ENCODE peak calls at places on chromosomes 16 and 17, in eight cellular contexts. One of them, this sample, is unnamed.

GRCh38 chr17:37726891-37727780 is 17.7 kb downstream of the HNF1B start:
- DNase-seq in tibial artery: no peak
- DNase-seq in HL-60: no peak
- DNase-seq in CD8-positive, alpha-beta T cell: no peak
- DNase-seq in fibroblast of mammary gland: no peak
- DNase-seq in Calu3: peak
- DNase-seq in nephron progenitor cell: no peak
- DNase-seq in upper lobe of left lung: no peak
- DNase-seq in this sample: no peak

GRCh38 chr17:59669411-59669810 is 37.8 kb downstream of the PTRH2 start:
- DNase-seq in tibial artery: no peak
- DNase-seq in HL-60: no peak
- DNase-seq in CD8-positive, alpha-beta T cell: no peak
- DNase-seq in fibroblast of mammary gland: no peak
- DNase-seq in Calu3: no peak
- DNase-seq in nephron progenitor cell: no peak
- DNase-seq in upper lobe of left lung: no peak
- DNase-seq in this sample: no peak

GRCh38 chr16:48955791-48956190 is 325.8 kb downstream of the CBLN1 start:
- DNase-seq in tibial artery: no peak
- DNase-seq in HL-60: no peak
- DNase-seq in CD8-positive, alpha-beta T cell: no peak
- DNase-seq in fibroblast of mammary gland: no peak
- DNase-seq in Calu3: no peak
- DNase-seq in nephron progenitor cell: no peak
- DNase-seq in upper lobe of left lung: no peak
- DNase-seq in this sample: no peak

GRCh38 chr17:75816693-75817092 is 27.5 kb downstream of the UNC13D start:
- DNase-seq in tibial artery: no peak
- DNase-seq in HL-60: no peak
- DNase-seq in CD8-positive, alpha-beta T cell: no peak
- DNase-seq in fibroblast of mammary gland: no peak
- DNase-seq in Calu3: no peak
- DNase-seq in nephron progenitor cell: no peak
- DNase-seq in upper lobe of left lung: no peak
- DNase-seq in this sample: no peak

GRCh38 chr17:68594552-68594951 is 6.6 kb downstream of the FAM20A start:
- DNase-seq in tibial artery: no peak
- DNase-seq in HL-60: no peak
- DNase-seq in CD8-positive, alpha-beta T cell: no peak
- DNase-seq in fibroblast of mammary gland: no peak
- DNase-seq in Calu3: no peak
- DNase-seq in nephron progenitor cell: no peak
- DNase-seq in upper lobe of left lung: no peak
- DNase-seq in this sample: no peak

GRCh38 chr16:83953796-83954576 is 946 bp downstream of the OSGIN1 start:
- DNase-seq in tibial artery: no peak
- DNase-seq in HL-60: no peak
- DNase-seq in CD8-positive, alpha-beta T cell: no peak
- DNase-seq in fibroblast of mammary gland: peak
- DNase-seq in Calu3: peak
- DNase-seq in nephron progenitor cell: no peak
- DNase-seq in upper lobe of left lung: peak
- DNase-seq in this sample: no peak

GRCh38 chr16:84941916-84942315 is 69.4 kb downstream of the ZDHHC7 start:
- DNase-seq in tibial artery: no peak
- DNase-seq in HL-60: no peak
- DNase-seq in CD8-positive, alpha-beta T cell: no peak
- DNase-seq in fibroblast of mammary gland: no peak
- DNase-seq in Calu3: no peak
- DNase-seq in nephron progenitor cell: no peak
- DNase-seq in upper lobe of left lung: no peak
- DNase-seq in this sample: no peak

GRCh38 chr17:2122641-2123302 is 67.9 kb downstream of the HIC1 start:
- DNase-seq in tibial artery: peak
- DNase-seq in HL-60: peak
- DNase-seq in CD8-positive, alpha-beta T cell: no peak
- DNase-seq in fibroblast of mammary gland: peak
- DNase-seq in Calu3: no peak
- DNase-seq in nephron progenitor cell: no peak
- DNase-seq in upper lobe of left lung: peak
- DNase-seq in this sample: peak

GRCh38 chr17:67376509-67376891 is 581 bp upstream of the PITPNC1 start:
- DNase-seq in tibial artery: no peak
- DNase-seq in HL-60: no peak
- DNase-seq in CD8-positive, alpha-beta T cell: no peak
- DNase-seq in fibroblast of mammary gland: peak
- DNase-seq in Calu3: no peak
- DNase-seq in nephron progenitor cell: no peak
- DNase-seq in upper lobe of left lung: peak
- DNase-seq in this sample: no peak

GRCh38 chr17:17156107-17156506 is 50.0 kb downstream of the PLD6 start:
- DNase-seq in tibial artery: no peak
- DNase-seq in HL-60: no peak
- DNase-seq in CD8-positive, alpha-beta T cell: no peak
- DNase-seq in fibroblast of mammary gland: peak
- DNase-seq in Calu3: no peak
- DNase-seq in nephron progenitor cell: no peak
- DNase-seq in upper lobe of left lung: no peak
- DNase-seq in this sample: no peak

GRCh38 chr16:55021595-55022475 is 91.2 kb downstream of the IRX5 start:
- DNase-seq in tibial artery: peak
- DNase-seq in HL-60: no peak
- DNase-seq in CD8-positive, alpha-beta T cell: no peak
- DNase-seq in fibroblast of mammary gland: peak
- DNase-seq in Calu3: peak
- DNase-seq in nephron progenitor cell: no peak
- DNase-seq in upper lobe of left lung: no peak
- DNase-seq in this sample: no peak

GRCh38 chr16:85151603-85152413 is 39.5 kb upstream of the CIBAR2 start:
- DNase-seq in tibial artery: peak
- DNase-seq in HL-60: no peak
- DNase-seq in CD8-positive, alpha-beta T cell: no peak
- DNase-seq in fibroblast of mammary gland: peak
- DNase-seq in Calu3: peak
- DNase-seq in nephron progenitor cell: no peak
- DNase-seq in upper lobe of left lung: peak
- DNase-seq in this sample: no peak

GRCh38 chr17:28334666-28335200 is 539 bp downstream of the IFT20 start:
- DNase-seq in tibial artery: no peak
- DNase-seq in HL-60: no peak
- DNase-seq in CD8-positive, alpha-beta T cell: no peak
- DNase-seq in fibroblast of mammary gland: peak
- DNase-seq in Calu3: peak
- DNase-seq in nephron progenitor cell: no peak
- DNase-seq in upper lobe of left lung: no peak
- DNase-seq in this sample: no peak

GRCh38 chr16:9012848-9013507 is 49.3 kb upstream of the USP7 start:
- DNase-seq in tibial artery: no peak
- DNase-seq in HL-60: no peak
- DNase-seq in CD8-positive, alpha-beta T cell: no peak
- DNase-seq in fibroblast of mammary gland: no peak
- DNase-seq in Calu3: no peak
- DNase-seq in nephron progenitor cell: peak
- DNase-seq in upper lobe of left lung: no peak
- DNase-seq in this sample: no peak
- TF ChIP-seq CTCF in tibial artery: no peak
- TF ChIP-seq CTCF in HL-60: no peak
- TF ChIP-seq CTCF in CD8-positive, alpha-beta T cell: no peak
- TF ChIP-seq CTCF in fibroblast of mammary gland: no peak
- TF ChIP-seq CTCF in Calu3: no peak
- TF ChIP-seq CTCF in nephron progenitor cell: no peak
- TF ChIP-seq CTCF in upper lobe of left lung: no peak
- TF ChIP-seq CTCF in this sample: no peak

GRCh38 chr17:20086416-20087074 is 77.4 kb downstream of the SPECC1 start:
- DNase-seq in tibial artery: no peak
- DNase-seq in HL-60: no peak
- DNase-seq in CD8-positive, alpha-beta T cell: no peak
- DNase-seq in fibroblast of mammary gland: no peak
- DNase-seq in Calu3: no peak
- DNase-seq in nephron progenitor cell: no peak
- DNase-seq in upper lobe of left lung: no peak
- DNase-seq in this sample: no peak
- TF ChIP-seq CTCF in tibial artery: no peak
- TF ChIP-seq CTCF in HL-60: no peak
- TF ChIP-seq CTCF in CD8-positive, alpha-beta T cell: no peak
- TF ChIP-seq CTCF in fibroblast of mammary gland: no peak
- TF ChIP-seq CTCF in Calu3: no peak
- TF ChIP-seq CTCF in nephron progenitor cell: no peak
- TF ChIP-seq CTCF in upper lobe of left lung: no peak
- TF ChIP-seq CTCF in this sample: no peak

DNA sequence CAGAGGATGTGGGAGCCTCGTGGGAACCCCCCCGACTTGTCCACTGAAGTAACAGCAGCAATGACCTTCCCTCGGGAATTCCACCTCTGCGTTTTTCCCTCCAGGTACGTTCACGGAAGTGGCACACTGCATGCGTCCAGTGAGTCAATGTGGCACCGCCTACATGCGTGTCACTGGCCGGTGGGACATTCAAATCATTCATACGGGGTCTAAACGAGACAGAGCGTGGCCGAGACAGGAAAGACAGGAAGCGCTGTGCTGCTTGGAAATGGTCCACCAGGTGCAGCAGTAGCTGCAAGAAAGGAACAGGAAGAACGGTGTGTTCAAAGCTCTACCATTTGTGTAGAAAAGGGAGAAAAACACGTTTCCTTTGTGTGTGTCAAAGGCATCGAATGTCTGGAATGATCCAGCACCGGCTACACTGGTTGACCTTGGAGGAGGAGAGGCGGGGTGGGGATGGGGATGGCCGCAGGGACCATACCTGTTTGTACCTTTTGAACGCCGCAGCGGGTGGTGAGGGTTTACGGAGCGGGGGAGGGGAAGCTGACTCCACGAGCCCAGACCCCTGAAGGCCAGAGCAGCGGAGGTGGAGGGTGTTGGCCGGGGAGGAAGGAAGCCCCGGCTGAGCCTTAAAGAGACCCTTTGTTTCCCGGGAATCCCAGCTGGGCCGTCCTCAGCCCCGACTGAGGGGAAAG is 1.7 kb upstream of the PGAP6 start:
- DNase-seq in tibial artery: peak
- DNase-seq in HL-60: no peak
- DNase-seq in CD8-positive, alpha-beta T cell: no peak
- DNase-seq in fibroblast of mammary gland: no peak
- DNase-seq in Calu3: peak
- DNase-seq in nephron progenitor cell: no peak
- DNase-seq in upper lobe of left lung: peak
- DNase-seq in this sample: peak
- TF ChIP-seq CTCF in tibial artery: no peak
- TF ChIP-seq CTCF in HL-60: no peak
- TF ChIP-seq CTCF in CD8-positive, alpha-beta T cell: no peak
- TF ChIP-seq CTCF in fibroblast of mammary gland: no peak
- TF ChIP-seq CTCF in Calu3: no peak
- TF ChIP-seq CTCF in nephron progenitor cell: no peak
- TF ChIP-seq CTCF in upper lobe of left lung: no peak
- TF ChIP-seq CTCF in this sample: no peak

DNA sequence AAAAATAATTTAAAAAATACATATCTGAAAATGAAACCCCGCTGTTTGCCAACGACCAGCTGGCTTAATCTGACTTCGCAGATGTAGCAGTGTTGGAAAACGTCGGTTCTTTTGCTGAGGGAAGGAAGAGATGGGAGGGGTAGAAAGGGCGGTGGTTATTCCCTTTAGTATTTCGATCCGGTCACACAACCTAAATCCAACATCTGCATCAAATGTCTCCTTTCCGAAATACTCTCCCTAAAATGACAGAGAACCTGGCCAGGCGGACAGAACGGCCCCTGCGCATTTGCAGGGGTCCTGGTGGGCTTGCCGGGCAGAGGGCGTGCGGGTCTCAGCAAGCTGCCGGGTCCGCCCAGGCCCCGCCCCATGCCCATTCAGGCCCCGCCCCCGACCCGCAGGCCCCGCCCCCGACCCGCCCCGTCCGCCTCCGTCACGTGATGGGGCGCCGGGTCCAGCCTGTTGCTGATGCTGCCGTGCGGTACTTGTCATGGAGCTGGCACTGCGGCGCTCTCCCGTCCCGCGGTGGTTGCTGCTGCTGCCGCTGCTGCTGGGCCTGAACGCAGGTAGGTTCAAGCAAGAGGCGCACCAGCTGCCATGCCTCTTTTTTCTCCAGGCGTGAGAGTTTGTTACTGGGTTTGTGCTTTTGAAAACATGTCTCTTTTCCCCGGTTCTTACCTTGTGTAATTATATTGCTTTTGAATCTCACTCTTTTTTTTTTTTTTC is at the start of gene SCPEP1:
- DNase-seq in tibial artery: peak
- DNase-seq in HL-60: peak
- DNase-seq in CD8-positive, alpha-beta T cell: peak
- DNase-seq in fibroblast of mammary gland: peak
- DNase-seq in Calu3: peak
- DNase-seq in nephron progenitor cell: peak
- DNase-seq in upper lobe of left lung: peak
- DNase-seq in this sample: peak
- TF ChIP-seq CTCF in tibial artery: no peak
- TF ChIP-seq CTCF in HL-60: no peak
- TF ChIP-seq CTCF in CD8-positive, alpha-beta T cell: no peak
- TF ChIP-seq CTCF in fibroblast of mammary gland: no peak
- TF ChIP-seq CTCF in Calu3: no peak
- TF ChIP-seq CTCF in nephron progenitor cell: no peak
- TF ChIP-seq CTCF in upper lobe of left lung: no peak
- TF ChIP-seq CTCF in this sample: no peak

GRCh38 chr17:45256114-45256966 is 5.6 kb downstream of the SPATA32 start:
- DNase-seq in tibial artery: no peak
- DNase-seq in HL-60: no peak
- DNase-seq in CD8-positive, alpha-beta T cell: no peak
- DNase-seq in fibroblast of mammary gland: no peak
- DNase-seq in Calu3: peak
- DNase-seq in nephron progenitor cell: no peak
- DNase-seq in upper lobe of left lung: no peak
- DNase-seq in this sample: no peak
- TF ChIP-seq CTCF in tibial artery: no peak
- TF ChIP-seq CTCF in HL-60: no peak
- TF ChIP-seq CTCF in CD8-positive, alpha-beta T cell: no peak
- TF ChIP-seq CTCF in fibroblast of mammary gland: no peak
- TF ChIP-seq CTCF in Calu3: no peak
- TF ChIP-seq CTCF in nephron progenitor cell: no peak
- TF ChIP-seq CTCF in upper lobe of left lung: no peak
- TF ChIP-seq CTCF in this sample: no peak

DNA sequence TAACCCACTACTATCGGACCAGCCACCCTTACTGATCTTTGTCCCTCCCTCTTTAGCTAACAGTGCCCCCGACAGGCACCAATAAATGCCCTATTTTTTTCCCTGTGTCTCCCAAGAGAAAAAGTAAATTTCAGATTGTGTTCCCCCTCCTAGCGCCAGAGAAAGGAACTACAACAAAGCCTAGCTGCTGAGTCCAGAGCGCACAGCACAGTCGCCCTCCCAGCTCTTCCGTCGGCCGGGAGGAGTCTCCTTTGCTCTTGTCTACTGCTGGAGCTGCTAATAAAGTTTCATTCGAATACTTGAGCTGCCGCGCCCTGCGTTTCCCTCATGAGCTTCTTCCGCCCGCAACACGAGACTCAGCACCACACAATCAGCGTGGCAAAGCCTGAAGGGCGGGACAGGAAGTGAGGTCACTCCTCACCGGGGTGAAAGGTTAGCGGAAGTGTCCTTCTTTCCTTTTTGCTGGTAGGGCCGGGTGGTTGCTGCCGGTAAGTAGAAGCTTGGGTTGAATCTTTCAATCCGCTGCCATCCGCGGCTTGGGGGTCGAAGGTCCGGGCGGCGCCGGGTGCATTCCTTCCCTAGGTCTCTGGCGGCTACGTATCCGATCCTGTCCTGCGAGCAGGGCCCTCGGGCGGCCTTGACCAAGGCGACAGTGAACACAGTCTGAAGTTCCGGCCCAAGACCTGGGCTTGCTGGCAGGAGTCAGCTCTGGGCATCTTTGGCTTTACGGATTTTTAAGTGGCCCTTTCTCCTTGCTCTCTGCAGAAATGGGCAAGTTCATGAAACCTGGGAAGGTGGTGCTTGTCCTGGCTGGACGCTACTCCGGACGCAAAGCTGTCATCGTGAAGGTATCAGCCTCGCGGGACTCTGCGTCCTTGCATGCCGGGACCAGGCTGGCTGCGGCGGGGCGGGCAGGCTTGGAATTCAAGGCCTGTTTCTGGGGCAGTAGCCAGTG is at the start of gene RPL27:
- DNase-seq in tibial artery: peak
- DNase-seq in HL-60: peak
- DNase-seq in CD8-positive, alpha-beta T cell: peak
- DNase-seq in fibroblast of mammary gland: peak
- DNase-seq in Calu3: peak
- DNase-seq in nephron progenitor cell: peak
- DNase-seq in upper lobe of left lung: peak
- DNase-seq in this sample: peak
- TF ChIP-seq CTCF in tibial artery: peak
- TF ChIP-seq CTCF in HL-60: peak
- TF ChIP-seq CTCF in CD8-positive, alpha-beta T cell: peak
- TF ChIP-seq CTCF in fibroblast of mammary gland: peak
- TF ChIP-seq CTCF in Calu3: peak
- TF ChIP-seq CTCF in nephron progenitor cell: peak
- TF ChIP-seq CTCF in upper lobe of left lung: peak
- TF ChIP-seq CTCF in this sample: peak

This sample was measured in natural killer cell.